ENCODE peak calls at places on chromosomes 16 and 17, in four cellular contexts. D is A549, Z is bronchial epithelial cell, J is omental fat pad. S is an unnamed sample.

GRCh38 chr17:80931421-80932265 is 60.0 kb upstream of the CHMP6 start:
- DNase-seq in D (no peak), Z (no peak), J (no peak), S (no peak)

GRCh38 chr16:1964046-1964505 is 550 bp downstream of the RPS2 start:
- DNase-seq in D (peak; percentile 30), Z (no peak), J (no peak), S (no peak)

GRCh38 chr16:2508722-2509400 is 4.9 kb upstream of the ATP6V0C start:
- DNase-seq in D (no peak), Z (no peak), J (no peak), S (no peak)

GRCh38 chr16:85963746-85964370 is 64.9 kb downstream of the IRF8 start:
- DNase-seq in D (no peak), Z (no peak), J (no peak), S (no peak)

GRCh38 chr17:64443086-64443760 is 5.7 kb upstream of the MILR1 start:
- DNase-seq in D (peak; percentile 81), Z (peak; percentile 69), J (no peak), S (no peak)

GRCh38 chr17:66492500-66493123 is 190.2 kb downstream of the PRKCA start:
- DNase-seq in D (no peak), Z (no peak), J (no peak), S (no peak)

GRCh38 chr17:59399914-59400313 is 68.5 kb downstream of the YPEL2 start:
- DNase-seq in D (no peak), Z (no peak), J (no peak), S (no peak)

GRCh38 chr17:58161566-58161965 is 5.2 kb upstream of the OR4D2 start:
- DNase-seq in D (no peak), Z (no peak), J (no peak), S (no peak)

GRCh38 chr17:81471804-81472456 is 40.7 kb downstream of the ACTG1 start:
- DNase-seq in D (peak; percentile 80), Z (no peak), J (no peak), S (no peak)

GRCh38 chr17:51000835-51001638 is 119.6 kb downstream of the SPAG9 start:
- DNase-seq in D (peak; percentile 78), Z (peak; percentile 64), J (no peak), S (no peak)

GRCh38 chr16:12611006-12611477 is 192.6 kb downstream of the CPPED1 start:
- DNase-seq in D (peak; percentile 38), Z (peak; percentile 50), J (no peak), S (no peak)

GRCh38 chr16:87326151-87326571 is 9.0 kb upstream of the C16orf95 start:
- DNase-seq in D (no peak), Z (no peak), J (no peak), S (no peak)

GRCh38 chr17:80781851-80782277 is 209.8 kb upstream of the CHMP6 start:
- DNase-seq in D (no peak), Z (no peak), J (no peak), S (no peak)

GRCh38 chr16:64278196-64278595 is 843.7 kb downstream of the CDH11 start:
- DNase-seq in D (no peak), Z (peak; percentile 22), J (no peak), S (no peak)

GRCh38 chr16:64287667-64288521 is 834.0 kb downstream of the CDH11 start:
- DNase-seq in D (no peak), Z (no peak), J (no peak), S (no peak)

GRCh38 chr16:64276646-64277045 is 845.2 kb downstream of the CDH11 start:
- DNase-seq in D (no peak), Z (no peak), J (no peak), S (no peak)

GRCh38 chr16:64280317-64280716 is 841.5 kb downstream of the CDH11 start:
- DNase-seq in D (peak; percentile 1), Z (no peak), J (no peak), S (no peak)

DNA sequence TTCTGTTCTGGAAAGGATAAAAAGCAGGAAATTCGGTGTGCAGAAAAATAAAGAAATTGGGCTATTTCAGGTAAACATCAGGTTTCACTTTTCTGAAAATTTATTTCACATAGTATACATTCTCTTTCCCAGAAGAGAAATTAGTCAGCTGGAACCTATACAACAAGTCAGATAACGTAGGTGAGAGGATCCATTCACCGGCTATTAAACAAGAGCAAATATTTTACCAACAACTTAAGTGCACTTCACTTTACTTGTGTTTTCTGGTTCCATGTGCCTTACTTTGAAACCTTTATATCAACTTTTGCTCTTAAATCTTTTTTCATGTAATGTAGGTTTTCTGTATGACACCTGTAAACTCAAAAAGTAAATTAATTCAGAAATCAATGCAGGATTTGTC is 839.7 kb downstream of the CDH11 start:
- DNase-seq in D (no peak), Z (no peak), J (no peak), S (no peak)
- TF ChIP-seq CTCF in D (no peak), Z (no peak), J (no peak), S (no peak)

GRCh38 chr17:75898065-75898464 is 1.3 kb upstream of the TRIM65 start:
- DNase-seq in D (no peak), Z (no peak), J (no peak), S (no peak)

GRCh38 chr17:75894049-75894742 is 2.6 kb downstream of the TRIM65 start:
- DNase-seq in D (no peak), Z (no peak), J (no peak), S (no peak)

GRCh38 chr17:75898791-75899190 is 2.0 kb upstream of the TRIM65 start:
- DNase-seq in D (no peak), Z (no peak), J (no peak), S (no peak)

GRCh38 chr17:75897076-75898019 is 597 bp upstream of the TRIM65 start:
- DNase-seq in D (no peak), Z (no peak), J (no peak), S (no peak)

DNA sequence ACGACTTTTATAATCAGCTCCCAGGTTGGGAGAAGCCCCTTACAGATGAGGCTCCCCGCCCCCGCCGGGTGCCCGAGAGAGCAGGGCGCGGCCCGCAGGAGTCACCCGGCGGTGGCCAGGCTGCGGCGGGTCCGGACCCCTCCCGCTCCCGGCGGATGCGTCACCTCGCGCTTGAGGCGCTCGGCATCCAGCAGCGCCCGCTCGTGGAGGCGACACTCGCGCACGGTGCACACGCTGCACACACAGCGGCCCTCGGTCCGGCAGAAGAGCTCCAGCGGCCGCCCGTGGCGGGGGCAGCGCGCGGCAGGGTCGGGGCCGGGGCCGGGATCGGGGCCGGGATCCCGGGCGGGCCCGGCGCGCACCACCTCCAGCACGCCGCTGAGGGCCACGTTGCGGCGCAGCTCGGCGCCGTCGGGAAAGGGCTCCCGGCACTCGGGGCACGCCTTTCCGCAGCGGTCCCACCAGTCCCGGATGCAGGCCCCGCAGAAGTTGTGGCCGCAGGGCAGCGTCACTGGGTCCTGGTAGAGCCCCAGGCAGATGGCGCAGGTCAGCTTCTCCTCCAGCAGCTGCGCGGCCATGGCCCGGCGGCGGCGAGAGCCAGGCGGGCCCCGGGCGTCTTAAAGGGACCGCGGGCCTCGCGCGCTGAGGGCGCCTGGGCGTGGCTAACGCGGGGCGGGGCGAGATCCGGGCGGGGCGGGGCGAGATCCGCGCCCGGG is at the start of gene TRIM65:
- DNase-seq in D (peak; percentile 83), Z (peak; percentile 57), J (no peak), S (peak; percentile 77)
- TF ChIP-seq CTCF in D (peak; percentile 59), Z (peak; percentile 57), J (no peak), S (no peak)

GRCh38 chr17:4008082-4008435 is 43.8 kb upstream of the ATP2A3 start:
- DNase-seq in D (no peak), Z (no peak), J (no peak), S (no peak)
- TF ChIP-seq CTCF in D (peak; percentile 20), Z (no peak), J (no peak), S (no peak)

DNA sequence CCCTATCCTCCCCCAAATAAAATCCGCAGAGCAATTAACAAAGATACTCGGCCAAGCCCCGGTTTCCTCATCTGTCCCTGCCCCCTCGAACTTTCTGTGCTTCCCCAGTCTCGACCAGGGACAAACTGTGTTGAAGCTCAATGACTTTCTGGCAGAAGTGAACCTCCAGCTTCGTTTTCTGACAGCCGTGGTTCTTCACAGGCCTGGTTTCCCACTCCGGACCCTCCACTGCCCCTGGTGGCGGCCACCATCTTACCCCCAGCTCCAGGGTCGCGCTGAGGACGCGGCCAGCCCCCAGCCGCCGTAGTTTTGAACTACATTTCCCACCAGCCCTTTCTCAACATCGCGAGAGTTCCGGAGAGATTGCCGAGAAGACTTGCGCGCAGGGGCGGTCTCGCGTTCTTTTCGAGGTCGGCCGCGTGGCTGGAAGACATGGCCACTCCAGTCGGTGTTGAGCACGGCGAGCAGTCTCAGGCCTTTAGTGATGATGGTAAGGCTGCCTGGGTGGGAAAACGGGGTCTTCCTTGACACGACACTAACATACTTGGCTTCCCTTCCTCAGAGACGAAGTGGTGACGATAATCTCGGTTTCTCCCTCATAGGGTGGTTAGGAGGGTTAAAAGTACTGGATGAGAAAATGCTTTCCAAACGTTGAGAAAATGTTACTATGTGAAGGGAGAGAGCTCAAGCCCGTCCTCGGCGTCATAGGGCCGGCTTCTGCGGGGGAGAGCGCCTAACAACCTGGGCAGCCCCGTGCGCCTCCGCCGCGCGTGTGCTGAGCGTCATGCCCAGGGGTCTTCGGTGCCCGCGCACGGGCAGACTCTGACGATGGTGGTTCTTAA is 17.7 kb downstream of the PRCD start:
- DNase-seq in D (peak; percentile 99), Z (peak; percentile 85), J (peak; percentile 88), S (peak; percentile 95)
- TF ChIP-seq CTCF in D (peak; percentile 54), Z (peak; percentile 51), J (no peak), S (peak; percentile 72)

DNA sequence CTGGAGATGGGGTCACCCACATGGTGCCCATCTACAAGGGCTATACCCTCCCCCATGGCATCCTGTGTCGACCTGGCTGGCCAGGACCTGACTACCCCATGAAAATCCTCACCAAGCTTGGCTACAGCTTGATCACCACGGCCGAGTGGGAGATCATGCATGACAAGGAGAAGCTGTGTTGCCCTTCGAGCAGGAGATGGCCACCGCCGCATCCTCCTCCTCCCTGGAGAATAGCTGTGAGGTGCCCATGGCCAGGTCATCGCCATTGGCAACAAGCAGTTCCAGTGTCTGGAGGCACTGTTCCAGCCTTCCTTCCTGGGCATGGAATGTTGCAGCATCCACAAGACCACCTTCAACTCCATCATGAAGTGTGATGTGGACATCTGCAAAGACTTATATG is 5.3 kb upstream of the FLCN start:
- DNase-seq in D (no peak), Z (no peak), J (no peak), S (no peak)
- TF ChIP-seq CTCF in D (no peak), Z (no peak), J (no peak), S (no peak)

DNA sequence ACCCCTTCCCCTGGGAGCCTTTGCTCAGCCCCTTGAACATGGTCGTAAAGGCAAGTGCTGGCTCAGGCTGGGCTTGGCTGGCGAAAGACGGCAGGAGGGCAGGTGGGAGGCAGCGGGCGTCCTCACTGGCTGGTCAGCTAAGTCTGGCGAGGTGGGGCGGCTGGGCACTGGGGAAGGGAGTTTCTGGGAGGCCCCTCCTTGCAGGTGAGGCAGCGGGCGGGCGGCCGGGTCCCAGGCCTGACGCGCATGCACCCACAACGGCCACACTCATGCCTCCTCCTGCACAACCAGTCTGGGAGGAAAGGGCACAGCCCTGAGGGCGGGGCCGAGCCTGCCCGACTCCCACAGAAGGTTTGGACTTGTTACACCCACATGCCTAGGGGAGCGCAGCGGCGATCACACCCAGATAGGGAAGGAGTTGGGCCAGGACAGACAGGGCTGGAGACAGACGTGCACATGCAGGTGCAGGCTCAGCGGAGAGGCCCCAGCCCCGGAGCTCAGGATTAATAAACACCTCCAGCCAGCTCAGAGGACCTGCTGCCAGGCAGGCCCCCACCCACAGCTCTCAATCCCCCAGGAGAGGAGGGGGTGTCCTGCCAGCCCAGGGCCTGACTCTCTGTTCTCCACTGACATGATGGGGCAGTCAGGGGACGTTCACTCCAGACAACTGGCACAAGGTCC is at the start of gene EVPL:
- DNase-seq in D (peak; percentile 88), Z (peak; percentile 92), J (no peak), S (no peak)
- TF ChIP-seq CTCF in D (no peak), Z (no peak), J (no peak), S (no peak)

S was measured in mesothelial cell of epicardium.